ENCODE peak calls at places on chromosome 7, in ten cellular contexts. One of them, this sample, is unnamed.

GRCh38 chr7:129782257-129783096 is 170.3 kb downstream of the UBE2H start:
- DNase-seq in stimulated activated naive CD4-positive, alpha-beta T cell: no peak
- DNase-seq in activated B cell treated with CpG ODN at 0.5 μM for 24 hours: no peak
- DNase-seq in heart right ventricle: no peak
- DNase-seq in body of pancreas: no peak
- DNase-seq in amygdala: no peak
- DNase-seq in activated CD4-positive, CD25-positive, alpha-beta regulatory T cell: no peak
- DNase-seq in activated effector memory CD4-positive, alpha-beta T cell treated with Interleukin-2 at 50 U/mL for 16 hours: no peak
- DNase-seq in WTC11: no peak
- DNase-seq in amniotic stem cell: no peak
- DNase-seq in this sample: no peak

GRCh38 chr7:5695037-5695708 is 86.3 kb downstream of the RNF216 start:
- DNase-seq in activated B cell treated with CpG ODN at 0.5 μM for 24 hours: no peak
- DNase-seq in heart right ventricle: peak
- DNase-seq in activated CD4-positive, CD25-positive, alpha-beta regulatory T cell: peak
- DNase-seq in stimulated activated naive CD4-positive, alpha-beta T cell: peak
- DNase-seq in amniotic stem cell: peak
- DNase-seq in body of pancreas: no peak
- DNase-seq in amygdala: no peak
- DNase-seq in activated effector memory CD4-positive, alpha-beta T cell treated with Interleukin-2 at 50 U/mL for 16 hours: peak
- DNase-seq in WTC11: no peak
- DNase-seq in this sample: no peak

GRCh38 chr7:105521027-105521730 is 892 bp downstream of the PUS7 start:
- DNase-seq in stimulated activated naive CD4-positive, alpha-beta T cell: peak
- DNase-seq in WTC11: peak
- DNase-seq in heart right ventricle: peak
- DNase-seq in activated B cell treated with CpG ODN at 0.5 μM for 24 hours: no peak
- DNase-seq in body of pancreas: peak
- DNase-seq in activated effector memory CD4-positive, alpha-beta T cell treated with Interleukin-2 at 50 U/mL for 16 hours: peak
- DNase-seq in amygdala: peak
- DNase-seq in activated CD4-positive, CD25-positive, alpha-beta regulatory T cell: peak
- DNase-seq in amniotic stem cell: peak
- DNase-seq in this sample: peak

GRCh38 chr7:19915596-19915995 is 142.2 kb upstream of the TMEM196 start:
- DNase-seq in activated B cell treated with CpG ODN at 0.5 μM for 24 hours: no peak
- DNase-seq in amygdala: no peak
- DNase-seq in stimulated activated naive CD4-positive, alpha-beta T cell: no peak
- DNase-seq in WTC11: no peak
- DNase-seq in activated CD4-positive, CD25-positive, alpha-beta regulatory T cell: no peak
- DNase-seq in amniotic stem cell: no peak
- DNase-seq in activated effector memory CD4-positive, alpha-beta T cell treated with Interleukin-2 at 50 U/mL for 16 hours: no peak
- DNase-seq in body of pancreas: no peak
- DNase-seq in heart right ventricle: no peak
- DNase-seq in this sample: no peak

GRCh38 chr7:66052447-66052846 is 23.2 kb upstream of the ASL start:
- DNase-seq in amygdala: no peak
- DNase-seq in WTC11: no peak
- DNase-seq in activated B cell treated with CpG ODN at 0.5 μM for 24 hours: no peak
- DNase-seq in heart right ventricle: no peak
- DNase-seq in body of pancreas: no peak
- DNase-seq in amniotic stem cell: no peak
- DNase-seq in stimulated activated naive CD4-positive, alpha-beta T cell: no peak
- DNase-seq in activated effector memory CD4-positive, alpha-beta T cell treated with Interleukin-2 at 50 U/mL for 16 hours: no peak
- DNase-seq in activated CD4-positive, CD25-positive, alpha-beta regulatory T cell: no peak
- DNase-seq in this sample: no peak

GRCh38 chr7:40220421-40220911 is 85.7 kb downstream of the SUGCT start:
- DNase-seq in body of pancreas: no peak
- DNase-seq in heart right ventricle: no peak
- DNase-seq in activated B cell treated with CpG ODN at 0.5 μM for 24 hours: no peak
- DNase-seq in WTC11: no peak
- DNase-seq in stimulated activated naive CD4-positive, alpha-beta T cell: no peak
- DNase-seq in activated CD4-positive, CD25-positive, alpha-beta regulatory T cell: no peak
- DNase-seq in activated effector memory CD4-positive, alpha-beta T cell treated with Interleukin-2 at 50 U/mL for 16 hours: no peak
- DNase-seq in amniotic stem cell: no peak
- DNase-seq in amygdala: no peak
- DNase-seq in this sample: no peak

GRCh38 chr7:147415991-147416390 is 1174.6 kb upstream of the C7orf33 start:
- DNase-seq in body of pancreas: no peak
- DNase-seq in heart right ventricle: no peak
- DNase-seq in activated B cell treated with CpG ODN at 0.5 μM for 24 hours: no peak
- DNase-seq in stimulated activated naive CD4-positive, alpha-beta T cell: no peak
- DNase-seq in WTC11: no peak
- DNase-seq in amygdala: no peak
- DNase-seq in activated CD4-positive, CD25-positive, alpha-beta regulatory T cell: no peak
- DNase-seq in activated effector memory CD4-positive, alpha-beta T cell treated with Interleukin-2 at 50 U/mL for 16 hours: no peak
- DNase-seq in amniotic stem cell: no peak
- DNase-seq in this sample: no peak

GRCh38 chr7:158856883-158857668 is 718 bp downstream of the DYNC2I1 start:
- DNase-seq in body of pancreas: no peak
- DNase-seq in activated B cell treated with CpG ODN at 0.5 μM for 24 hours: no peak
- DNase-seq in stimulated activated naive CD4-positive, alpha-beta T cell: no peak
- DNase-seq in amygdala: no peak
- DNase-seq in activated CD4-positive, CD25-positive, alpha-beta regulatory T cell: no peak
- DNase-seq in heart right ventricle: no peak
- DNase-seq in WTC11: no peak
- DNase-seq in activated effector memory CD4-positive, alpha-beta T cell treated with Interleukin-2 at 50 U/mL for 16 hours: no peak
- DNase-seq in amniotic stem cell: no peak
- DNase-seq in this sample: no peak

GRCh38 chr7:19353158-19353557 is 207.9 kb upstream of the FERD3L start:
- DNase-seq in stimulated activated naive CD4-positive, alpha-beta T cell: no peak
- DNase-seq in amniotic stem cell: no peak
- DNase-seq in body of pancreas: no peak
- DNase-seq in activated effector memory CD4-positive, alpha-beta T cell treated with Interleukin-2 at 50 U/mL for 16 hours: no peak
- DNase-seq in WTC11: no peak
- DNase-seq in activated B cell treated with CpG ODN at 0.5 μM for 24 hours: no peak
- DNase-seq in heart right ventricle: no peak
- DNase-seq in activated CD4-positive, CD25-positive, alpha-beta regulatory T cell: no peak
- DNase-seq in amygdala: no peak
- DNase-seq in this sample: no peak

GRCh38 chr7:29019896-29020295 is 61.8 kb upstream of the TRIL start:
- DNase-seq in activated effector memory CD4-positive, alpha-beta T cell treated with Interleukin-2 at 50 U/mL for 16 hours: no peak
- DNase-seq in activated CD4-positive, CD25-positive, alpha-beta regulatory T cell: no peak
- DNase-seq in amygdala: no peak
- DNase-seq in heart right ventricle: no peak
- DNase-seq in stimulated activated naive CD4-positive, alpha-beta T cell: no peak
- DNase-seq in body of pancreas: no peak
- DNase-seq in activated B cell treated with CpG ODN at 0.5 μM for 24 hours: no peak
- DNase-seq in WTC11: no peak
- DNase-seq in amniotic stem cell: no peak
- DNase-seq in this sample: no peak

GRCh38 chr7:24825315-24825917 is 68.2 kb upstream of the GSDME start:
- DNase-seq in amygdala: no peak
- DNase-seq in activated effector memory CD4-positive, alpha-beta T cell treated with Interleukin-2 at 50 U/mL for 16 hours: no peak
- DNase-seq in activated CD4-positive, CD25-positive, alpha-beta regulatory T cell: no peak
- DNase-seq in heart right ventricle: no peak
- DNase-seq in activated B cell treated with CpG ODN at 0.5 μM for 24 hours: no peak
- DNase-seq in WTC11: no peak
- DNase-seq in stimulated activated naive CD4-positive, alpha-beta T cell: no peak
- DNase-seq in amniotic stem cell: no peak
- DNase-seq in body of pancreas: no peak
- DNase-seq in this sample: no peak

GRCh38 chr7:42269161-42269560 is 32.2 kb upstream of the GLI3 start:
- DNase-seq in activated B cell treated with CpG ODN at 0.5 μM for 24 hours: no peak
- DNase-seq in amniotic stem cell: no peak
- DNase-seq in heart right ventricle: no peak
- DNase-seq in activated CD4-positive, CD25-positive, alpha-beta regulatory T cell: no peak
- DNase-seq in stimulated activated naive CD4-positive, alpha-beta T cell: no peak
- DNase-seq in WTC11: no peak
- DNase-seq in activated effector memory CD4-positive, alpha-beta T cell treated with Interleukin-2 at 50 U/mL for 16 hours: no peak
- DNase-seq in amygdala: no peak
- DNase-seq in body of pancreas: no peak
- DNase-seq in this sample: no peak

GRCh38 chr7:129258649-129259389 is 34.0 kb downstream of the AHCYL2 start:
- DNase-seq in amygdala: no peak
- DNase-seq in stimulated activated naive CD4-positive, alpha-beta T cell: no peak
- DNase-seq in activated B cell treated with CpG ODN at 0.5 μM for 24 hours: no peak
- DNase-seq in activated effector memory CD4-positive, alpha-beta T cell treated with Interleukin-2 at 50 U/mL for 16 hours: no peak
- DNase-seq in activated CD4-positive, CD25-positive, alpha-beta regulatory T cell: no peak
- DNase-seq in amniotic stem cell: no peak
- DNase-seq in WTC11: no peak
- DNase-seq in heart right ventricle: no peak
- DNase-seq in body of pancreas: no peak
- DNase-seq in this sample: no peak

GRCh38 chr7:24665564-24666294 is 91.5 kb downstream of the GSDME start:
- DNase-seq in amniotic stem cell: peak
- DNase-seq in activated B cell treated with CpG ODN at 0.5 μM for 24 hours: no peak
- DNase-seq in stimulated activated naive CD4-positive, alpha-beta T cell: no peak
- DNase-seq in activated effector memory CD4-positive, alpha-beta T cell treated with Interleukin-2 at 50 U/mL for 16 hours: no peak
- DNase-seq in activated CD4-positive, CD25-positive, alpha-beta regulatory T cell: peak
- DNase-seq in body of pancreas: peak
- DNase-seq in heart right ventricle: no peak
- DNase-seq in amygdala: no peak
- DNase-seq in WTC11: peak
- DNase-seq in this sample: peak

GRCh38 chr7:102079140-102080002 is 207.3 kb upstream of the SH2B2 start:
- DNase-seq in WTC11: peak
- DNase-seq in stimulated activated naive CD4-positive, alpha-beta T cell: no peak
- DNase-seq in activated B cell treated with CpG ODN at 0.5 μM for 24 hours: no peak
- DNase-seq in amygdala: no peak
- DNase-seq in activated effector memory CD4-positive, alpha-beta T cell treated with Interleukin-2 at 50 U/mL for 16 hours: no peak
- DNase-seq in activated CD4-positive, CD25-positive, alpha-beta regulatory T cell: no peak
- DNase-seq in body of pancreas: no peak
- DNase-seq in heart right ventricle: no peak
- DNase-seq in amniotic stem cell: no peak
- DNase-seq in this sample: no peak

GRCh38 chr7:2972531-2973161 is 71.0 kb downstream of the CARD11 start:
- DNase-seq in amygdala: no peak
- DNase-seq in heart right ventricle: no peak
- DNase-seq in activated effector memory CD4-positive, alpha-beta T cell treated with Interleukin-2 at 50 U/mL for 16 hours: no peak
- DNase-seq in activated B cell treated with CpG ODN at 0.5 μM for 24 hours: no peak
- DNase-seq in amniotic stem cell: no peak
- DNase-seq in body of pancreas: no peak
- DNase-seq in stimulated activated naive CD4-positive, alpha-beta T cell: no peak
- DNase-seq in WTC11: no peak
- DNase-seq in activated CD4-positive, CD25-positive, alpha-beta regulatory T cell: no peak
- DNase-seq in this sample: no peak

GRCh38 chr7:42236266-42237161 is 495 bp downstream of the GLI3 start:
- DNase-seq in activated B cell treated with CpG ODN at 0.5 μM for 24 hours: no peak
- DNase-seq in activated CD4-positive, CD25-positive, alpha-beta regulatory T cell: no peak
- DNase-seq in amygdala: no peak
- DNase-seq in body of pancreas: peak
- DNase-seq in WTC11: peak
- DNase-seq in activated effector memory CD4-positive, alpha-beta T cell treated with Interleukin-2 at 50 U/mL for 16 hours: no peak
- DNase-seq in stimulated activated naive CD4-positive, alpha-beta T cell: no peak
- DNase-seq in amniotic stem cell: peak
- DNase-seq in heart right ventricle: peak
- DNase-seq in this sample: peak

GRCh38 chr7:105399043-105399725 is 10.5 kb upstream of the SRPK2 start:
- DNase-seq in heart right ventricle: no peak
- DNase-seq in stimulated activated naive CD4-positive, alpha-beta T cell: no peak
- DNase-seq in activated CD4-positive, CD25-positive, alpha-beta regulatory T cell: no peak
- DNase-seq in activated effector memory CD4-positive, alpha-beta T cell treated with Interleukin-2 at 50 U/mL for 16 hours: no peak
- DNase-seq in activated B cell treated with CpG ODN at 0.5 μM for 24 hours: no peak
- DNase-seq in amniotic stem cell: no peak
- DNase-seq in amygdala: no peak
- DNase-seq in WTC11: no peak
- DNase-seq in body of pancreas: no peak
- DNase-seq in this sample: no peak